ENCODE peak calls at places on chromosomes 16 and 17, in ten cellular contexts. O, Y, F, H, S, D, G, T, R and A are unnamed samples.

GRCh38 chr17:32335647-32336046 is 6.3 kb downstream of the C17orf75 start:
- DNase-seq in O (no peak), Y (no peak), F (no peak), H (no peak), S (no peak), D (no peak), G (no peak), T (no peak), R (no peak), A (no peak)

GRCh38 chr17:79748296-79749099 is 17.8 kb downstream of the ENPP7 start:
- DNase-seq in O (no peak), Y (no peak), F (no peak), H (no peak), S (no peak), D (no peak), G (no peak), T (no peak), R (no peak), A (no peak)

GRCh38 chr17:79907855-79908254 is 68.6 kb upstream of the CBX4 start:
- DNase-seq in O (no peak), Y (no peak), F (no peak), H (no peak), S (no peak), D (no peak), G (no peak), T (no peak), R (no peak), A (peak; percentile 74)

GRCh38 chr17:72100445-72100844 is 20.4 kb upstream of the SOX9 start:
- DNase-seq in O (no peak), Y (no peak), F (no peak), H (no peak), S (no peak), D (no peak), G (no peak), T (no peak), R (no peak), A (no peak)

GRCh38 chr16:50884066-50884860 is 142.4 kb downstream of the CYLD start:
- DNase-seq in O (no peak), Y (peak; percentile 48), F (no peak), H (no peak), S (no peak), D (peak; percentile 78), G (peak; percentile 41), T (no peak), R (peak; percentile 28), A (peak; percentile 13)

GRCh38 chr17:10033449-10033848 is 128.4 kb upstream of the RCVRN start:
- DNase-seq in O (no peak), Y (no peak), F (no peak), H (no peak), S (no peak), D (no peak), G (no peak), T (no peak), R (no peak), A (no peak)

GRCh38 chr17:60602385-60602742 is 2.4 kb downstream of the PPM1D start:
- DNase-seq in O (no peak), Y (peak; percentile 12), F (no peak), H (no peak), S (no peak), D (no peak), G (no peak), T (no peak), R (no peak), A (no peak)

GRCh38 chr17:82228278-82228841 is 482 bp upstream of the SLC16A3 start:
- DNase-seq in O (no peak), Y (no peak), F (no peak), H (no peak), S (peak; percentile 67), D (peak; percentile 85), G (peak; percentile 64), T (no peak), R (peak; percentile 84), A (no peak)

GRCh38 chr17:65017375-65017774 is 39.2 kb downstream of the GNA13 start:
- DNase-seq in O (no peak), Y (no peak), F (no peak), H (no peak), S (no peak), D (no peak), G (no peak), T (no peak), R (no peak), A (no peak)

GRCh38 chr17:11935734-11936406 is 61.4 kb downstream of the ZNF18 start:
- DNase-seq in O (peak; percentile 50), Y (peak; percentile 92), F (peak; percentile 65), H (no peak), S (no peak), D (no peak), G (no peak), T (peak; percentile 60), R (peak; percentile 31), A (peak; percentile 38)